ENCODE peak calls at places on chromosomes 2 and 18, in five cellular contexts. S, E, B, A and D are unnamed samples.

GRCh38 chr2:51960846-51961335 is 929.0 kb upstream of the NRXN1 start:
- DNase-seq in E (no peak), B (no peak), A (no peak), S (no peak), D (no peak)

GRCh38 chr2:9219027-9219445 is 12.4 kb downstream of the ASAP2 start:
- DNase-seq in B (no peak), E (no peak), S (no peak), A (no peak), D (no peak)

GRCh38 chr18:8601277-8602032 is 7.8 kb upstream of the RAB12 start:
- DNase-seq in B (no peak), A (peak; percentile 87), E (no peak), S (no peak), D (no peak)

GRCh38 chr2:181517685-181518301 is 60.6 kb downstream of the ITGA4 start:
- DNase-seq in B (no peak), S (no peak), E (no peak), A (no peak), D (no peak)

GRCh38 chr2:109435066-109435690 is 178.6 kb downstream of the SEPTIN10 start:
- DNase-seq in E (no peak), A (no peak), S (no peak), B (no peak), D (no peak)

GRCh38 chr2:190582761-190583506 is 48.4 kb upstream of the NEMP2 start:
- DNase-seq in S (no peak), E (no peak), B (no peak), A (peak; percentile 45), D (no peak)

GRCh38 chr2:197885587-197885986 is 81.2 kb downstream of the PLCL1 start:
- DNase-seq in S (no peak), B (no peak), A (no peak), E (no peak), D (no peak)

GRCh38 chr2:176592230-176592629 is 323.0 kb downstream of the MTX2 start:
- DNase-seq in A (no peak), E (no peak), B (no peak), S (no peak), D (no peak)

GRCh38 chr18:4399929-4400328 is 55.2 kb downstream of the DLGAP1 start:
- DNase-seq in A (no peak), B (no peak), E (no peak), S (no peak), D (no peak)

GRCh38 chr2:86304416-86304815 is 33.0 kb downstream of the REEP1 start:
- DNase-seq in S (no peak), A (no peak), B (no peak), E (no peak), D (no peak)

GRCh38 chr2:72810165-72810564 is 15.7 kb downstream of the EXOC6B start:
- DNase-seq in A (no peak), S (no peak), E (no peak), B (no peak), D (no peak)

GRCh38 chr2:28717339-28717758 is 34.3 kb upstream of the PPP1CB start:
- DNase-seq in B (no peak), S (peak; percentile 23), E (peak; percentile 12), A (no peak), D (peak; percentile 67)

GRCh38 chr2:174985624-174986023 is 19.6 kb downstream of the CHN1 start:
- DNase-seq in A (no peak), E (peak; percentile 11), B (no peak), S (peak; percentile 14), D (no peak)

GRCh38 chr2:64120008-64120407 is 24.2 kb downstream of the PELI1 start:
- DNase-seq in E (no peak), B (no peak), A (no peak), S (no peak), D (no peak)

GRCh38 chr2:83196225-83196624 is 1262.9 kb downstream of the SUCLG1 start:
- DNase-seq in S (peak; percentile 12), E (no peak), B (no peak), A (no peak), D (peak; percentile 1)

GRCh38 chr2:47310801-47311560 is 92.0 kb upstream of the MSH2 start:
- DNase-seq in E (no peak), A (no peak), S (peak; percentile 73), B (no peak), D (no peak)

GRCh38 chr2:46692316-46692715 is 213.0 kb downstream of the TMEM247 start:
- DNase-seq in E (no peak), B (no peak), A (no peak), S (no peak), D (no peak)

GRCh38 chr18:2919600-2919999 is 72.8 kb downstream of the EMILIN2 start:
- DNase-seq in A (no peak), B (no peak), S (no peak), E (no peak), D (no peak)
- H3K4me1 ChIP-seq in A (peaks cover 8% of the 10 kb centered on the region), B (peaks cover 7% of the 10 kb centered on the region), S (peaks cover 14% of the 10 kb centered on the region), E (no peaks in the 10 kb centered on the region), D (no peaks in the 10 kb centered on the region)

GRCh38 chr2:216691210-216691741 is 4.1 kb downstream of the IGFBP5 start:
- DNase-seq in B (no peak), A (no peak), E (peak; percentile 49), S (no peak), D (no peak)
- TF ChIP-seq SRF in B (no peak), A (no peak), E (no peak), S (no peak), D (no peak)

DNA sequence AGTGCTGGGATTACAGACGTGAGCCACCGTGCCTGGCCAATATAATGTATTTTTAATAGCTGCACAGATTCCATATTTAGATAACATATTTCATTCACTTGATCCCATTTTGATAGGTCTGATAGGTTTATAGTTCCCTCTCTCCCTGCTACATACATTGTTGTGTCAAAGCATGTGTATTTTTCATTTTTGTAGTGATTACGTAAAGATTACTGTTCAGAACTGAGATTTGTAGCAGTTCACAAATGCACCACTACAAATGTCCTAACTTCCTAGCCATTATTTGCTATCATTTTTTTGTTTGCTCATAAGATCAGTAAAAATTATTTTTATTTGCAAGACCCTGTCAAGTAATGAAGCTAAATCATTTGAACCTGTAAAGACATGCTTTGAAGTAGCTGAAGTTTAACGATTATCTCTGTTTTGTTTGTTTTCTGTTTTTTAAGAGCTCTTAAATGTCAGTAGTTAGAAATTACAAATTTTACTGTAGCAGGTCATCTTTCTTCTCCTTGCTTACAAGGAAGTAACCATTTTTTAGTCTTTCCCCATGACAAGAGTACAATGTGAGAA is 54.0 kb downstream of the EML4 start:
- DNase-seq in S (no peak), A (no peak), E (no peak), B (no peak), D (no peak)
- H3K27ac ChIP-seq in S (peak overlapping the region; percentile 42), A (peak overlapping the region; percentile 38), E (no peak overlapping the region), B (no peak overlapping the region), D (no peak overlapping the region)

GRCh38 chr2:162258169-162258568 is 14.9 kb upstream of the FAP start:
- DNase-seq in E (no peak), B (no peak), S (no peak), A (no peak), D (no peak)

GRCh38 chr2:162265666-162266467 is 22.6 kb upstream of the FAP start:
- DNase-seq in B (no peak), S (no peak), A (no peak), E (no peak), D (no peak)

GRCh38 chr2:162258686-162259085 is 15.4 kb upstream of the FAP start:
- DNase-seq in E (no peak), B (no peak), S (no peak), A (no peak), D (no peak)

GRCh38 chr2:162257416-162257815 is 14.2 kb upstream of the FAP start:
- DNase-seq in B (no peak), S (no peak), E (no peak), A (no peak), D (no peak)

GRCh38 chr2:162261032-162261945 is 18.0 kb upstream of the FAP start:
- DNase-seq in B (no peak), A (no peak), E (no peak), S (no peak), D (no peak)
- H3K4me1 ChIP-seq in B (no peaks in the 10 kb centered on the region), A (peaks cover 7% of the 10 kb centered on the region), E (no peaks in the 10 kb centered on the region), S (no peaks in the 10 kb centered on the region), D (no peaks in the 10 kb centered on the region)

DNA sequence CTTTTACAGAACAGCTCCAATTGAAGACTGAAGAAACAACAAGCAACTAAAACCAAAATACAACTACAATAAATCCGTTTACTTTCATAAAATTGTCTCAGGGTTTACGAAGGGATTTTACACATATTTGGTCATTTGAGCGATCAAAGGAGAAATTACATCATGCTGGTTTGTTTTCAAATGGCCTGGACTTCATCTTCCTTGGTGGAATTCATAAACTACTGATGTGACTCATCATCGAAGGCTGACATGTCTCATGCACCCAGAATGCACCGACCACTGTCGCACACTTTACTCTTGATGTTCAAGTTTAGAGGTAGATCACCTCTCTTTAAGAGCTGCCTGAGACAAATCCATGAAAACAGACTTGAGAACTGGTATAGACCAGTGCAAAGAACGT is 25.6 kb upstream of the PMAIP1 start:
- DNase-seq in E (peak; percentile 24), B (no peak), A (no peak), S (peak; percentile 13), D (peak; percentile 65)
- TF ChIP-seq SRF in E (no peak), B (no peak), A (peak; percentile 55), S (no peak), D (peak; percentile 67)

GRCh38 chr2:142867161-142867560 is 10.3 kb upstream of the KYNU start:
- DNase-seq in S (no peak), B (no peak), E (no peak), A (no peak), D (no peak)
- H3K27ac ChIP-seq in S (no peak overlapping the region), B (no peak overlapping the region), E (no peak overlapping the region), A (peak overlapping the region; percentile 83), D (no peak overlapping the region)

DNA sequence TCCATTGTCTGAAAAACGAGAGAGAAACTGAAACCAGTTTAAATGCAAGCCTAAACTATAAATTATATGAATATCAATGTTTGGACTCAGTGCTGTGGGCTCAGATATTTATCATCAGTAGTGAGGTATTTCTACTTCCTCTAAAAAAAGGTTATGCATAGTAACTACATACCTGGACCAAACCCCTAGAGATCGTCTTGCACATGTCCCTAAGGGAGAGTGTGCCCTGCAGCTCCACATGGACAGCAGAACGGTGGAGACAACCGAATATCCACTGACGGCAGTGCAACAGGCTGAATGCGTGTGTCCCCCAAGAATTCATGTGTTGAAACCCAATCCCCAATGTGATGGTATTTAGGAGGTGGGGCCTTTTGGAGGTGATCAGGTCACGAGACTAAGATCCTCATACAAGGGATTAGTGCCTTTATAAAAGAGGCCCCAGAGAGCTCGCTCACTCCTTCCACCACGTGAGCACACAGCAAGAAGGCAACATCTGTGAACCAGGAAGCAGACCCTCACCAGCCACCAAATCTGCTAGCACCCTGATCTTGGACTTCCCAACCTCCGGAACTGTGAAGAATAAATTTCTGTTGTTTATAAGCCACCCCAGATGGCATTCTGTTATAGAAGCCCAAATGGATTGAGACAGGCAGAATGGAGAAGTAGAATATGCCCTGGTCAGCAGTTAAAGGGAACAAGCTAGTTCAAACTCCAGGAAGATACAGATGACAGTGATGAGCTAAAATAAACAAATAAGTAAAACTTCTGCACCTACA is 208.4 kb downstream of the ANAPC1 start:
- DNase-seq in E (no peak), S (no peak), A (no peak), B (no peak), D (no peak)
- H3K4me1 ChIP-seq in E (no peaks in the 10 kb centered on the region), S (peaks cover 35% of the 10 kb centered on the region), A (no peaks in the 10 kb centered on the region), B (no peaks in the 10 kb centered on the region), D (no peaks in the 10 kb centered on the region)

GRCh38 chr18:54848121-54848520 is 19.8 kb downstream of the RAB27B start:
- DNase-seq in E (no peak), B (no peak), S (no peak), A (no peak), D (no peak)

GRCh38 chr18:54845788-54846187 is 17.5 kb downstream of the RAB27B start:
- DNase-seq in B (no peak), S (no peak), A (no peak), E (no peak), D (no peak)

GRCh38 chr18:54843302-54843701 is 15.0 kb downstream of the RAB27B start:
- DNase-seq in B (no peak), S (no peak), E (no peak), A (no peak), D (no peak)
- TF ChIP-seq SRF in B (no peak), S (no peak), E (no peak), A (no peak), D (no peak)